ENCODE peak calls at places on chromosomes 12 and 14, in four cellular contexts. P is H9, U is mesothelial cell of epicardium, O is mucosa of descending colon. F is an unnamed sample.

GRCh38 chr12:57085999-57086950 is 2.6 kb upstream of the NAB2 start:
- DNase-seq in U (peak), O (peak), P (peak), F (no peak)

GRCh38 chr14:104546591-104547309 is 32.8 kb upstream of the C14orf180 start:
- DNase-seq in P (no peak), U (peak), O (peak), F (no peak)

GRCh38 chr14:35858521-35859209 is 32.5 kb downstream of the BRMS1L start:
- DNase-seq in O (no peak), P (no peak), U (no peak), F (no peak)

GRCh38 chr12:63276537-63277365 is 125.8 kb upstream of the AVPR1A start:
- DNase-seq in U (no peak), O (no peak), P (peak), F (no peak)

GRCh38 chr12:105567061-105567460 is 236.6 kb downstream of the C12orf75 start:
- DNase-seq in O (no peak), U (no peak), P (no peak), F (no peak)

GRCh38 chr12:75658826-75659823 is 147.7 kb upstream of the KRR1 start:
- DNase-seq in U (no peak), O (no peak), P (no peak), F (no peak)

GRCh38 chr14:101408077-101408831 is 153.0 kb upstream of the DIO3 start:
- DNase-seq in P (no peak), U (no peak), O (no peak), F (no peak)

GRCh38 chr12:4487024-4487423 is 41.4 kb upstream of the FGF6 start:
- DNase-seq in P (no peak), U (no peak), O (no peak), F (no peak)

GRCh38 chr14:82655770-82656169 is 1122.1 kb upstream of the SEL1L start:
- DNase-seq in U (no peak), O (no peak), P (no peak), F (no peak)

GRCh38 chr14:69056389-69056788 is 77.3 kb upstream of the ACTN1 start:
- DNase-seq in P (peak), O (no peak), U (no peak), F (no peak)

GRCh38 chr14:21990116-21990515 is 316.5 kb upstream of the OR4E1 start:
- DNase-seq in O (no peak), P (no peak), U (no peak), F (no peak)

GRCh38 chr14:30621354-30621953 is 665 bp upstream of the SCFD1 start:
- DNase-seq in U (no peak), O (no peak), P (peak), F (no peak)

GRCh38 chr14:67537736-67538135 is 4.6 kb downstream of the PLEKHH1 start:
- DNase-seq in P (no peak), U (no peak), O (no peak), F (no peak)

GRCh38 chr14:61927521-61927920 is 165.3 kb downstream of the SNAPC1 start:
- DNase-seq in U (no peak), O (no peak), P (no peak), F (no peak)

GRCh38 chr12:14619731-14620501 is 52.2 kb upstream of the PLBD1 start:
- DNase-seq in P (no peak), O (no peak), U (no peak), F (no peak)

GRCh38 chr14:38302966-38303365 is 47.1 kb upstream of the CLEC14A start:
- DNase-seq in O (no peak), P (no peak), U (no peak), F (no peak)

GRCh38 chr12:46921048-46921753 is 95.4 kb upstream of the SLC38A4 start:
- DNase-seq in P (no peak), O (no peak), U (no peak), F (no peak)

GRCh38 chr14:99181804-99182520 is 90.0 kb downstream of the BCL11B start:
- DNase-seq in P (no peak), O (no peak), U (no peak), F (no peak)

GRCh38 chr14:103099733-103100280 is 5.3 kb downstream of the EXOC3L4 start:
- DNase-seq in U (no peak), O (peak), P (no peak), F (no peak)

GRCh38 chr12:51687142-51687935 is 96.3 kb downstream of the SCN8A start:
- DNase-seq in P (no peak), O (no peak), U (no peak), F (no peak)

GRCh38 chr14:65927871-65928270 is 515.3 kb downstream of the FUT8 start:
- DNase-seq in P (no peak), O (peak), U (no peak), F (no peak)

GRCh38 chr12:118606690-118607089 is 230.3 kb downstream of the SUDS3 start:
- DNase-seq in P (no peak), U (no peak), O (no peak), F (no peak)

GRCh38 chr12:113479578-113480335 is 8.1 kb upstream of the LHX5 start:
- DNase-seq in O (no peak), U (peak), P (peak), F (no peak)

GRCh38 chr14:77498984-77499527 is 440 bp upstream of the ISM2 start:
- DNase-seq in O (no peak), P (peak), U (no peak), F (no peak)

GRCh38 chr12:105980048-105980447 is 158.7 kb downstream of the NUAK1 start:
- DNase-seq in P (no peak), O (no peak), U (no peak), F (no peak)

GRCh38 chr12:1890810-1891209 is 27.6 kb downstream of the CACNA2D4 start:
- DNase-seq in U (no peak), P (no peak), O (no peak), F (no peak)

GRCh38 chr12:132490481-132491348 is 764 bp downstream of the FBRSL1 start:
- DNase-seq in U (no peak), P (no peak), O (no peak), F (no peak)

GRCh38 chr12:79174656-79175055 is 310.1 kb downstream of the SYT1 start:
- DNase-seq in O (no peak), P (no peak), U (no peak), F (no peak)

GRCh38 chr12:121545459-121545858 is 35.4 kb downstream of the KDM2B start:
- DNase-seq in O (no peak), U (no peak), P (no peak), F (no peak)

GRCh38 chr14:101219896-101220703 is 316.6 kb upstream of the RTL1 start:
- DNase-seq in O (no peak), U (peak), P (no peak), F (no peak)

GRCh38 chr12:71546322-71546861 is 106.8 kb downstream of the LGR5 start:
- DNase-seq in P (no peak), U (no peak), O (no peak), F (no peak)

GRCh38 chr12:71556471-71556870 is 107.2 kb downstream of the ZFC3H1 start:
- DNase-seq in P (no peak), U (no peak), O (no peak), F (no peak)

GRCh38 chr12:71548906-71549305 is 109.3 kb downstream of the LGR5 start:
- DNase-seq in O (no peak), P (no peak), U (no peak), F (no peak)

GRCh38 chr12:71552728-71553501 is 110.7 kb downstream of the ZFC3H1 start:
- DNase-seq in U (no peak), P (no peak), O (no peak), F (no peak)

GRCh38 chr12:71551529-71551928 is 111.9 kb downstream of the LGR5 start:
- DNase-seq in O (no peak), P (no peak), U (no peak), F (no peak)
- TF ChIP-seq CTCF in O (no peak), P (peak), U (no peak), F (no peak)

GRCh38 chr14:70714055-70714550 is 72.4 kb downstream of the TTC9 start:
- DNase-seq in P (no peak), U (peak), O (no peak), F (peak)
- TF ChIP-seq CTCF in P (peak), U (peak), O (peak), F (no peak)

DNA sequence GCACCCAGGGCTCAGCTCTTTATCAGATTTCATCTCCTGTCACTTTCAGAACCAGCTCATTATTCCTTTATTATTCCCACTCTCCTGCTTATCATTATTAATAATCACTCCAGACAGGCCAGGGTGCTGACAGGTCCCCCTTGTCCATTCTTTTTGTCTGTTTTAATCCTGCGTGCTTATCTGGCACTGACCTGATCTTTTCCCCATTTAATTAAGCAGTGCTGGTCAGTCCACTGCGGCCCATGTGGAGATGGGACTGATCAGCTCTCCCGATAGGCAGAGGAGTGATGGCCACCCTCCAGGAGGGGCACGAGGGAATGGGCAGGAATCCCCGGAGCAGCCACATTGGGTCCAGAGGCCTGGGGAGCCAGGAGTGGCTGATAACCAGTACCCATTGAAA is 55.5 kb upstream of the GPATCH2L start:
- DNase-seq in U (no peak), O (no peak), P (no peak), F (no peak)
- TF ChIP-seq CTCF in U (no peak), O (no peak), P (no peak), F (no peak)

DNA sequence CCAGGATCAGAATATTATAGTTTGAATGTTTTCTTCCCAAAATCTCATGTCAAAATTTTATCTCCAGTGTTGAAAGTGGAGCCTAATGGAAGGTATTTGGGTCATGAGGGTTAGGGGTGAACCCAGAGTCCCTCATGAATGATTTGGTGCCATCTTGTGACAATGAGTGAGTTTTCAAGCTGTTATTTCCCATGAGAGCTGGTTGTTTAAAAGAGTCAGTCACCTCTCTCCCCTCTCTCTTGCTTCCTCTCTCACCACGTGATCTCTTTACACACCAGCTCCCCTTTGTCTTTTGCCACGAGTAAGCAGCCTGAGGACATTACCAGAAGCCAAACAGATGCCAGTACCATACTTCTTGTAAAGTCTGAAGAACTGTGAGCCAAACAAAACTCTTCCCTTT is 561.6 kb downstream of the RERGL start:
- DNase-seq in O (no peak), P (peak), U (no peak), F (no peak)
- TF ChIP-seq CTCF in O (no peak), P (peak), U (no peak), F (no peak)

GRCh38 chr12:103813949-103814348 is 27.1 kb downstream of the NT5DC3 start:
- DNase-seq in P (no peak), O (no peak), U (no peak), F (no peak)

GRCh38 chr12:103811791-103812190 is 29.2 kb downstream of the NT5DC3 start:
- DNase-seq in P (no peak), O (no peak), U (no peak), F (no peak)

GRCh38 chr12:103813426-103813825 is 27.6 kb downstream of the NT5DC3 start:
- DNase-seq in O (no peak), U (no peak), P (no peak), F (no peak)

GRCh38 chr12:103814436-103814835 is 26.6 kb downstream of the NT5DC3 start:
- DNase-seq in U (no peak), O (no peak), P (no peak), F (no peak)

GRCh38 chr12:103812789-103813188 is 28.2 kb downstream of the NT5DC3 start:
- DNase-seq in O (no peak), P (no peak), U (no peak), F (no peak)
- TF ChIP-seq CTCF in O (no peak), P (peak), U (no peak), F (no peak)

GRCh38 chr12:48455116-48455515 is 17.2 kb upstream of the ANP32D start:
- DNase-seq in O (no peak), P (no peak), U (no peak), F (no peak)

GRCh38 chr12:48451372-48451771 is 21.0 kb upstream of the ANP32D start:
- DNase-seq in P (no peak), U (no peak), O (no peak), F (no peak)

GRCh38 chr12:48459259-48459658 is 13.1 kb upstream of the ANP32D start:
- DNase-seq in P (no peak), U (no peak), O (no peak), F (no peak)

GRCh38 chr12:48454675-48455074 is 17.7 kb upstream of the ANP32D start:
- DNase-seq in O (no peak), P (no peak), U (no peak), F (no peak)
- TF ChIP-seq CTCF in O (no peak), P (peak), U (no peak), F (no peak)

DNA sequence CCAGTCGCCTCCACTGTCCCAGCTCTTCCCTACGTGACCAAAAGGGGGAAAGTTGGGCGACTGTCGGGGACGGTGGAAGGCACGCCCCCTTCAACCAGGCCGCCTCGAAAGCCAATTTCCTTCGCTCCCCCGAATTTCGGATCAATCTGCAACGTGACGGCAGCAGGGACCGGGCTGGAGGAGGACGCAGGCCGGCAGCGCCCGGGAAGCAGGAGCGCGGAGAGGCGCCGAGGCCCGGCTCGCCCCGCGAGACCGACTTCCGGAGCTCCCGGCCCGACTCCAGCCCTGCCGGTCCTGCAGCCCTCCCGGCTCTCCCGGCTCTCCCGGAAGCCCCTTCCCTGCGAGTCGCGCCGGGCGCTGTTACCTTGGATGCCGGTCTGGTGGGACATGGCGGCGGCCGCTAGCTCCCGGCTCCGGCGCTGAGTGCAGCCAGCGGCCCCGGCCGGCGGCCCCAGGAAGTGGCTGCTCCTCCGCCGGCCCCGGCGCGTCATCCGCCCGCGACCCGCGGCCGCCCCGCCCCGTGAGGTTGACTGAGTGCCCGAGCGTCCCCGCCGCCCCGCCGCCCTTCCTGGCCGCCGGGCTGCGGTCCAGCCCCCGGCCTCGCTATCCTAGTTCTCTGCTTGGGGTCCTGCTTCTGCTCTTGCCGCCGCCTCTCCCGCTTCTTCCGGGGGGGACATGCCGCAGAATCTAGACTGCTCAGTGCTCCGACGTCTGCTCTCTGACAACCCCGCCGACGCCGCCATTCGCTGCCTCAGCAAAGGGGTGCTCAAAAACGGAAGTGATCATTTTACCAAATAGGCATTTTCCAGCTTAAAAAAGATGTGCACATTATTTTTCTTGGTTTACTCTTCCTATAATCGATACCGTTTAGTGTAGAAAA is at the start of gene TWF1:
- DNase-seq in U (peak), P (peak), O (peak), F (peak)
- TF ChIP-seq CTCF in U (no peak), P (peak), O (no peak), F (no peak)

GRCh38 chr14:45610303-45610702 is 357.3 kb upstream of the MIS18BP1 start:
- DNase-seq in O (no peak), P (no peak), U (no peak), F (no peak)
- TF ChIP-seq CTCF in O (no peak), P (peak), U (peak), F (no peak)